ENCODE peak calls at places on chromosomes 4 and X, in six cellular contexts. F is neural progenitor cell, A is PC-3, V is mammary epithelial cell, N is fibroblast of lung, R is colonic mucosa. O is an unnamed sample. For H3K4me1, the result is how much of the 10 kb centered on the place peaks cover.

GRCh38 chr4:183852910-183853555 is 52.1 kb upstream of the STOX2 start:
- DNase-seq in F (no peak), A (no peak), V (peak), N (no peak), R (no peak), O (no peak)

GRCh38 chrX:45322382-45322781 is 121.7 kb upstream of the DIPK2B start:
- DNase-seq in F (peak), A (peak), V (peak), N (peak), R (peak), O (peak)

GRCh38 chr4:94532016-94532789 is 80.5 kb downstream of the PDLIM5 start:
- DNase-seq in F (no peak), A (peak), V (peak), N (peak), R (peak), O (peak)

GRCh38 chrX:124229374-124229773 is 103.1 kb upstream of the TEX13D start:
- DNase-seq in F (peak), A (no peak), V (no peak), N (no peak), R (no peak), O (no peak)

GRCh38 chrX:34578237-34578636 is 78.8 kb downstream of the TMEM47 start:
- DNase-seq in F (peak), A (peak), V (peak), N (peak), R (no peak), O (peak)

GRCh38 chr4:167918077-167918476 is 174.3 kb upstream of the ANXA10 start:
- DNase-seq in F (no peak), A (no peak), V (no peak), N (peak), R (no peak), O (no peak)

GRCh38 chr4:37522996-37523395 is 163.2 kb downstream of the RELL1 start:
- DNase-seq in F (no peak), A (peak), V (no peak), N (no peak), R (no peak), O (no peak)

GRCh38 chrX:119693032-119693995 is at the start of gene SEPTIN6:
- DNase-seq in F (peak), A (peak), V (peak), N (peak), R (peak), O (peak)

GRCh38 chr4:148998719-148999118 is 556.5 kb upstream of the NR3C2 start:
- DNase-seq in F (peak), A (peak), V (peak), N (no peak), R (no peak), O (peak)

GRCh38 chr4:24507439-24507838 is 76.9 kb downstream of the DHX15 start:
- DNase-seq in F (no peak), A (no peak), V (no peak), N (no peak), R (no peak), O (no peak)

GRCh38 chr4:128566688-128567087 is 242.8 kb upstream of the JADE1 start:
- DNase-seq in F (no peak), A (peak), V (no peak), N (peak), R (no peak), O (no peak)

GRCh38 chrX:69031971-69032391 is 133.3 kb downstream of the PJA1 start:
- DNase-seq in F (no peak), A (peak), V (peak), N (peak), R (no peak), O (no peak)

GRCh38 chr4:1786544-1787362 is 6.3 kb upstream of the FGFR3 start:
- DNase-seq in F (no peak), A (no peak), V (no peak), N (no peak), R (no peak), O (no peak)

GRCh38 chr4:92996533-92996932 is 692.8 kb downstream of the GRID2 start:
- DNase-seq in F (no peak), A (no peak), V (no peak), N (no peak), R (no peak), O (no peak)

GRCh38 chrX:82224961-82225360 is 1023.1 kb downstream of the SH3BGRL start:
- DNase-seq in F (no peak), A (no peak), V (no peak), N (no peak), R (no peak), O (no peak)

GRCh38 chr4:69749771-69750170 is 10.6 kb downstream of the SULT1B1 start:
- DNase-seq in F (no peak), A (peak), V (peak), N (peak), R (no peak), O (peak)

GRCh38 chrX:129726307-129727111 is 12.3 kb upstream of the XPNPEP2 start:
- DNase-seq in F (peak), A (peak), V (peak), N (peak), R (peak), O (peak)

GRCh38 chr4:76977731-76978350 is 28.3 kb downstream of the SEPTIN11 start:
- DNase-seq in F (no peak), A (peak), V (peak), N (peak), R (no peak), O (peak)

GRCh38 chrX:40922307-40922706 is 162.9 kb upstream of the USP9X start:
- DNase-seq in F (peak), A (peak), V (peak), N (peak), R (no peak), O (peak)

GRCh38 chr4:1056671-1057402 is 45.4 kb downstream of the FGFRL1 start:
- DNase-seq in F (no peak), A (no peak), V (no peak), N (no peak), R (no peak), O (no peak)

GRCh38 chrX:41293269-41293668 is 40.7 kb upstream of the DDX3X start:
- DNase-seq in F (peak), A (peak), V (no peak), N (no peak), R (no peak), O (no peak)

GRCh38 chr4:172850838-172851237 is 317.8 kb upstream of the GALNT7 start:
- DNase-seq in F (no peak), A (peak), V (peak), N (peak), R (no peak), O (peak)

GRCh38 chr4:108794136-108794535 is 31.3 kb upstream of the ETNPPL start:
- DNase-seq in F (no peak), A (no peak), V (no peak), N (peak), R (no peak), O (peak)

GRCh38 chr4:2256781-2257191 is 5.1 kb downstream of the MXD4 start:
- DNase-seq in F (no peak), A (no peak), V (no peak), N (no peak), R (peak), O (no peak)

GRCh38 chr4:7324651-7325121 is 110.0 kb downstream of the PSAPL1 start:
- DNase-seq in F (peak), A (no peak), V (no peak), N (no peak), R (no peak), O (no peak)

GRCh38 chr4:20046179-20046578 is 205.5 kb upstream of the SLIT2 start:
- DNase-seq in F (no peak), A (no peak), V (no peak), N (no peak), R (no peak), O (no peak)

GRCh38 chr4:24210332-24210902 is 320.6 kb upstream of the PPARGC1A start:
- DNase-seq in F (no peak), A (no peak), V (peak), N (peak), R (no peak), O (peak)

GRCh38 chr4:24794111-24794860 is 1.1 kb upstream of the SOD3 start:
- DNase-seq in F (no peak), A (peak), V (no peak), N (peak), R (no peak), O (no peak)

GRCh38 chrX:101918746-101919145 is 13.1 kb downstream of the ZMAT1 start:
- DNase-seq in F (no peak), A (no peak), V (no peak), N (no peak), R (no peak), O (no peak)

GRCh38 chr4:102843938-102844337 is 16.6 kb upstream of the UBE2D3 start:
- DNase-seq in F (no peak), A (no peak), V (no peak), N (no peak), R (no peak), O (no peak)

GRCh38 chr4:71184195-71184781 is 154.5 kb upstream of the SLC4A4 start:
- DNase-seq in F (peak), A (peak), V (peak), N (peak), R (peak), O (peak)

DNA sequence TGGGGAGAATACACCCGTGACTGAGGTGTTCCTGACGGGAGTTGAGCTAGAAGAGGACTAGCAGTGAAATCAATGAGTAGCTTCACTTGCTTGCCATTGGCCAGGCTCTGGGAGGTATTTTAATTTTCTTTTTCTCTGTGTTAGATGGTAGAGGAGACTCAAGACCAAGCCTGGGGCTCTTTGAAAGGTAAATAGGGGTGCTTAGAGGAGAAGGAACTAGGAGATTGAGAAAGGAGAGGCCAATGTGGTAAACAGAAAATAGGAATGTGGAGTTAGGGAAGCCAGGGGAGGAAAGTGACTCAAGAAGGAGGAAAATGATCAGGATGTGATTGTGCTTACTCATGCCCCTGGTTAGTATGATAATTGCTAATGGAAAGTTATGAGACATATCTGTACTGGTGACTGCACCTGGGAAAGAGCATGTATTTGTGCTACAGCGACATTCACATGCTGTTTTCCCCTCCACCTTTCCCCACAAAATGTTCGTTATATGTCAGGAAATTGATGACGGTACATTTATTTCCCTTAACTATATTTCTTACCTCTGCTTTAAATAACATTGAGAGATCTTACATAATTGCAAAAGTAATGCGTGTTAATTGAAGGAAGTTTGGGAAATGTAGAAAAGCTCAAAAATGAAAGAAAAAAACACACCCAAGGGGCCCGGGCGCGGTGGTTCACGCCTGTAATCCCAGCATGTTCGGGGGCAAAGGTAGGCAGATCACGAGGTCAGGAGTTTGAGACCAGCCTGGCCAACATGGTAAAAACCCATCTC is 16.9 kb upstream of the LRBA start:
- DNase-seq in F (no peak), A (peak), V (peak), N (peak), R (no peak), O (peak)
- H3K4me1 ChIP-seq in F (under half), A (under half), V (under half), N (under half), R (under half), O (under half)

GRCh38 chr4:83214079-83214478 is 70.5 kb downstream of the COQ2 start:
- DNase-seq in F (no peak), A (no peak), V (no peak), N (no peak), R (no peak), O (no peak)

GRCh38 chr4:83217721-83218522 is 66.7 kb downstream of the COQ2 start:
- DNase-seq in F (no peak), A (no peak), V (no peak), N (no peak), R (peak), O (no peak)

GRCh38 chr4:83219991-83220360 is 64.6 kb downstream of the COQ2 start:
- DNase-seq in F (no peak), A (no peak), V (no peak), N (no peak), R (no peak), O (no peak)

GRCh38 chr4:83219344-83219990 is 65.1 kb downstream of the COQ2 start:
- DNase-seq in F (no peak), A (no peak), V (peak), N (peak), R (no peak), O (peak)

DNA sequence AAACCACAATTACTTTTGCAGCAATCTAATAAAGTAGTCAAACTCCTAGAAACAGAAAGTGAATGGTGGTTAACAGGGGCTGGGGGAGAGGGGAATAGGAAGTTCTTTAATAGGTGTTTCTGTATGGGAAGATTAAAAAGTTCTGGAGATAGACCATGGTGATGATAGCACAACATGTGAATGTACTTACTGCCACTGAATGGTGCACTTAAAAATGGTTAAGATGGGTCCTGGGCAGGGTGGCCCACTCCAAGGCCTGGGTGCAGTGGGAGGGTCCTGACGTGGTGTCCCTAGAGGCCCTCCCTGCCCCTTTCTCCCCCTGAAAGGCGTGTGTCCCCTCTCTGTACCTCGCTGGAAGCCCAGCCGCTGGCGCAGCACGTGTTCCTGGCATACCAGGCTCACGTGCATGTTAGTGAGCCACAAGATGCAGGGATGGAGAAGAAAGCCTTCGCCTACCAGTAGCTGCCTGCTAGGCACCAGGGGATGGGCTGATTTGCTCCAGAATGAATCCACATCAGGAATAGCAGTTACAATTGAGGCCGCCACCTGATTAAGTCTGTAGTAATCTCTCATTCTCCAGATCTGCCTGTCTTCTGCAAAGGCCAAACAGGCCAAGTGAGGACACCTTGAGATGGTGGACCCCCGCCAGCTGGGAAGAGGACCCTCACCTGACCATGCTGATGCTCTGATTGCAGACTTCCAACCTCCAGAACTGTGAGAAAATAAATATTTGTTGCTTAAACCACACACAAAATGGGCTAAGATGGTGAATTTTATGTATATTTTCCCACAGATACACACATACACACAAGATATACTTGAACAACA is 67.5 kb downstream of the COQ2 start:
- DNase-seq in F (no peak), A (no peak), V (no peak), N (no peak), R (no peak), O (no peak)
- H3K9ac ChIP-seq in F (no peak), A (no peak), V (no peak), N (no peak), R (no peak), O (no peak)

GRCh38 chrX:134570509-134570846 is 87.8 kb downstream of the PLAC1 start:
- DNase-seq in F (no peak), A (no peak), V (no peak), N (no peak), R (no peak), O (peak)

GRCh38 chrX:134571831-134572230 is 86.4 kb downstream of the PLAC1 start:
- DNase-seq in F (no peak), A (no peak), V (no peak), N (no peak), R (no peak), O (peak)

GRCh38 chrX:134573683-134574035 is 84.6 kb downstream of the PLAC1 start:
- DNase-seq in F (no peak), A (no peak), V (no peak), N (no peak), R (no peak), O (no peak)

GRCh38 chrX:134570899-134571298 is 87.4 kb downstream of the PLAC1 start:
- DNase-seq in F (no peak), A (no peak), V (no peak), N (no peak), R (no peak), O (peak)

DNA sequence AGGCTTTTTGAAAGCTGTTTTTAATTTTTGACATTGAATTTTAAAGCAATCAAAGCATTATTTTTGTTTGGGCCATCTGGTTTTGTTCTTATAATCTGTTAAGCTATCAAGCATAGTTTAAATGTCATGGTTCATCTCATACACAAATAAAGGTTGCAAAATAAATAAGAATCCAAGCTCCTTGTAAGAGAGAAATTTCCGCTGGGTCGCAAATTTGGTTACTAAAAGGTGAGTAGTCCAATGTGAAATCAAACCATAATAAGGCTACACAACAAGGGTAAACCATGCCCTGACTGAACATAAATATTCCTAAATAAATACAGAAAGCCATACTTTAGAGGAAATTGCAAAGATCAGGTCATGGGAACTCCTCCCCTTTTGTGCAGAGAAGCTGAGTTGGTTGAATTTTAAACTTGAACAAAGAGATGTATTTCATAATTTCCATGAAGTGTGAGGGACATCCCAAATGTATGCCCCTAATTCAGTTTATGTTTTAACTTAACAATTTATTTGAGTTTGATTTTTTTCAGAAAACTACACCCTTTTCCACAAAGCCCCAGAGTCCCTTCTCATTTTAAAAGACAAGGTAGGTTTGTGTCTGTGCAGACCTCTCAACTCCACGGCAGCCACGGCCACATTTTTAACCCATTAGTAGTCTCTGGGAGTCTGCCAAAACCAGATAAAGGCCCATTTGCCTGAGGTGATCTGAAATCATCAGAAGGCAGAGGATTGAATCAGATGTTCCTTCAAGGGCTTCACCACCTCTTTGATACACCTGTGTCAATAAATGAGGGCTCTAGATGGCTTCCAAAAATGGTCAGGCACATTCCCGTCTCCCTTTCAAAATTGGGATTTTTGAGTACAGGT is 85.2 kb downstream of the PLAC1 start:
- DNase-seq in F (no peak), A (peak), V (peak), N (peak), R (no peak), O (peak)
- H3K4me3 ChIP-seq in F (no peak), A (peak), V (no peak), N (no peak), R (no peak), O (no peak)

DNA sequence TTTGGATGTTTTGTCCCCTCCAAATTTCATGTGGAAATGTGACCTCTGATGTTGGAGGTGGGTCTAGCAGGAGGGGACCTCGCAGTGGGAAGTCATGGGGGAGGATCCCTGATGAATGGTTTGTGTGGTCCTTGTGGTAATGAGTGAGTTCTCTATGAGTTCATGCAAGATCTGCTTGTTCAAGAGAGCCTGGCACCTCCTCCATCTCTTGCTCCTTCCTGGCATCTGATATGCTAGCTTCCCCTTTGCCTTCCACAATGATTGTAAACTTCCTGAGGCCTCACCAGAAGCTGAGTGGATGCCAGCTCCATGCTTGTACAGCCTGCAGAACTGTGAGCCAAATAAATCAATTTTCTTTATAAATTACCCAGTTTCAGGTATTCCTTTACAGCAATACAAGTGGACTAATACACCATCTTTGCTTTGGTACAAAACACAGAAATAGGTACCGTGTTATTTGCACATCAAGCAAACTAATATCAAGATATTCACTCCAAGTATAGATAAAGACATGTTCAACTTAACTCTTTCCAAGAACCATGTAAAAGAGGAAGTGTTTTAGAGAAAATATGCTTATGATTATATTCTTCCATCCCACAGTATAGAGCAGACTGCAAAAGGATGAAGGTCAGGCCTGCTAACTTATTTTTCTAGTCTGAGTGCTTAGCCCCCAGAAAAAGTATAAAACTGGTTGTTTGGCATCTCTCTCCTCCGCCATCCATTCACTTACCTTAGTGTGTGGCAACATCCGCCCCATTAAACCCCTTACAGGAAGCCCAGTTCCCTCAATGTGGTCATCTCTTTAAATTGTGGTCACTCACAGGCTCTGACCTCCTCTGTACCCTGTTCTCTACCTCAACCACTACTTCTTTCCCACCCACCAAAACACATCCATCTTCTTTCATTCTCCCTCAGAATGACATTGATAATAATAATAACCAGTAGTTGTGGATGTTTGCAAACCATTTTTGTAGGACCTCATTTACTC is 6.7 kb downstream of the ARAP2 start:
- DNase-seq in F (no peak), A (no peak), V (no peak), N (no peak), R (no peak), O (no peak)
- H3K4me1 ChIP-seq in F (under half), A (under half), V (under half), N (under half), R (under half), O (under half)

O was measured in adipocyte.